ENCODE peak calls at places on chromosomes 11 and 22, in five cellular contexts. K is gastrocnemius medialis; J is SJSA1; R is GM23248; L is CD8-positive, alpha-beta memory T cell. P is an unnamed sample. For H3K4me1, the result is how much of the 10 kb centered on the place peaks cover.

GRCh38 chr22:32991353-32992115 is 66.6 kb downstream of the SYN3 start:
- DNase-seq in L (no peak), R (peak), J (no peak), K (peak), P (peak)

GRCh38 chr11:19822531-19822930 is 109.9 kb downstream of the NAV2 start:
- DNase-seq in K (no peak), R (no peak), L (no peak), J (no peak), P (no peak)

GRCh38 chr11:57530215-57530595 is 349 bp downstream of the TIMM10 start:
- DNase-seq in K (no peak), J (no peak), R (no peak), L (no peak), P (no peak)

GRCh38 chr11:61714316-61714715 is 34.1 kb downstream of the DAGLA start:
- DNase-seq in R (no peak), K (no peak), J (no peak), L (no peak), P (no peak)

GRCh38 chr11:89491141-89491690 is at the start of gene NOX4:
- DNase-seq in R (peak), K (peak), L (no peak), J (peak), P (peak)

GRCh38 chr11:86608251-86608799 is 64.1 kb downstream of the ME3 start:
- DNase-seq in J (peak), K (peak), L (no peak), R (peak), P (peak)

GRCh38 chr11:45341379-45341778 is 55.2 kb upstream of the SYT13 start:
- DNase-seq in L (no peak), J (no peak), R (no peak), K (no peak), P (no peak)

GRCh38 chr11:17551347-17552040 is 4.4 kb downstream of the OTOG start:
- DNase-seq in R (no peak), J (no peak), L (no peak), K (no peak), P (no peak)

GRCh38 chr22:45582236-45582954 is 79.7 kb downstream of the FBLN1 start:
- DNase-seq in K (no peak), L (no peak), J (no peak), R (no peak), P (no peak)

GRCh38 chr22:42897960-42898359 is 40.9 kb upstream of the ARFGAP3 start:
- DNase-seq in R (no peak), J (no peak), L (no peak), K (no peak), P (no peak)

GRCh38 chr22:46538816-46539163 is 1.4 kb upstream of the CELSR1 start:
- DNase-seq in K (no peak), R (peak), L (no peak), J (no peak), P (no peak)

GRCh38 chr11:74710291-74710938 is 20.8 kb downstream of the CHRDL2 start:
- DNase-seq in K (no peak), R (peak), L (no peak), J (peak), P (no peak)

GRCh38 chr22:36329217-36330078 is 58.3 kb downstream of the MYH9 start:
- DNase-seq in L (peak), R (peak), K (no peak), J (peak), P (no peak)

GRCh38 chr11:47078751-47079524 is 97.7 kb downstream of the ARFGAP2 start:
- DNase-seq in K (no peak), R (peak), L (no peak), J (no peak), P (no peak)

GRCh38 chr11:80007616-80008015 is 566.8 kb upstream of the TENM4 start:
- DNase-seq in R (no peak), K (no peak), J (no peak), L (no peak), P (no peak)

GRCh38 chr22:17540481-17540880 is 22.8 kb upstream of the SLC25A18 start:
- DNase-seq in K (no peak), L (no peak), R (no peak), J (no peak), P (no peak)

GRCh38 chr11:94739331-94739730 is 28.8 kb upstream of the AMOTL1 start:
- DNase-seq in K (no peak), J (no peak), R (no peak), L (no peak), P (no peak)

GRCh38 chr11:94735907-94736306 is 32.2 kb upstream of the AMOTL1 start:
- DNase-seq in L (no peak), R (no peak), K (no peak), J (no peak), P (no peak)

GRCh38 chr11:94734563-94735275 is 33.4 kb upstream of the AMOTL1 start:
- DNase-seq in R (no peak), K (no peak), L (no peak), J (no peak), P (no peak)

GRCh38 chr11:94738746-94739145 is 29.4 kb upstream of the AMOTL1 start:
- DNase-seq in L (no peak), J (no peak), R (no peak), K (no peak), P (no peak)

GRCh38 chr11:94737171-94737611 is 31.0 kb upstream of the AMOTL1 start:
- DNase-seq in K (no peak), L (no peak), R (peak), J (peak), P (no peak)
- H3K4me1 ChIP-seq in K (under half), L (under half), R (under half), J (half or more), P (under half)

GRCh38 chr11:2882681-2883110 is 2.9 kb downstream of the CDKN1C start:
- DNase-seq in J (no peak), R (no peak), L (no peak), K (no peak), P (no peak)
- H3K27ac ChIP-seq in J (no peak), R (no peak), L (no peak), K (no peak), P (peak)

GRCh38 chr11:64677441-64678023 is 45.5 kb downstream of the NRXN2 start:
- DNase-seq in J (no peak), K (no peak), L (no peak), R (no peak), P (no peak)

GRCh38 chr11:64674774-64675173 is 48.2 kb downstream of the NRXN2 start:
- DNase-seq in R (no peak), J (no peak), L (no peak), K (no peak), P (no peak)

GRCh38 chr11:64673279-64673678 is 49.7 kb downstream of the NRXN2 start:
- DNase-seq in L (no peak), R (no peak), J (no peak), K (no peak), P (no peak)

GRCh38 chr11:64676253-64676615 is 46.8 kb downstream of the NRXN2 start:
- DNase-seq in J (no peak), K (no peak), R (no peak), L (no peak), P (no peak)

GRCh38 chr11:64675417-64676252 is 47.4 kb downstream of the NRXN2 start:
- DNase-seq in R (peak), K (peak), L (no peak), J (peak), P (peak)
- H3K4me1 ChIP-seq in R (under half), K (under half), L (under half), J (under half), P (under half)

GRCh38 chr11:66247295-66247694 is 21.1 kb upstream of the RAB1B start:
- DNase-seq in K (no peak), R (no peak), J (no peak), L (no peak), P (no peak)

GRCh38 chr11:66251811-66252210 is 16.6 kb upstream of the RAB1B start:
- DNase-seq in L (no peak), J (no peak), R (no peak), K (no peak), P (no peak)

GRCh38 chr11:66248903-66249302 is 19.5 kb upstream of the RAB1B start:
- DNase-seq in L (no peak), K (no peak), R (no peak), J (no peak), P (no peak)

GRCh38 chr11:66243816-66244215 is 24.6 kb upstream of the RAB1B start:
- DNase-seq in J (no peak), R (no peak), L (no peak), K (no peak), P (no peak)

DNA sequence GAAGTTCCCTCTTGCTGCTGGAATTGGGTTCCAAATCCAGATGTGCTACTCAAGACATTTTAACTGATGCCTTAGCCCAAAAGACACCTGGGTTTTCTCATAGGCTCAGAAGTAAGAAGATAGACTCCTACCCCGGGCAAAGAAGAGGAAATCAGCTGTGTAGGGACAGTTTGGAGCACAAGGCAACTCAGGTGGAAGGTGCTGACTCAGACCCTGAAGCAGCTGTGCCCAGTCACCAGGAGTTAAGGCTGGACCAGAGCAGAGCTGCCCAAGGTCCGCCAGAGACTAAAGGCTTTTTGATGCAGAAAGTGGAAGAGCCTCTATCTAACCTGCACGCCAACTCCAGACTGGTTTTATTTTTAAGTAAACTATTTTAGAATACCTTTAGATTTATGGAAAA is 20.6 kb upstream of the RAB1B start:
- DNase-seq in K (no peak), J (no peak), R (no peak), L (no peak), P (no peak)
- H3K27ac ChIP-seq in K (no peak), J (no peak), R (no peak), L (no peak), P (no peak)

GRCh38 chr22:21570398-21570797 is 2.9 kb downstream of the UBE2L3 start:
- DNase-seq in K (no peak), L (no peak), R (peak), J (no peak), P (no peak)

GRCh38 chr22:21571679-21572078 is 4.2 kb downstream of the UBE2L3 start:
- DNase-seq in J (no peak), K (no peak), R (no peak), L (no peak), P (no peak)

GRCh38 chr22:21569459-21570161 is 2.1 kb downstream of the UBE2L3 start:
- DNase-seq in K (no peak), L (no peak), J (no peak), R (no peak), P (no peak)

GRCh38 chr22:21573293-21573734 is 5.8 kb downstream of the UBE2L3 start:
- DNase-seq in L (no peak), J (no peak), K (no peak), R (no peak), P (no peak)

GRCh38 chr22:21573750-21574494 is 6.4 kb downstream of the UBE2L3 start:
- DNase-seq in R (no peak), K (no peak), J (no peak), L (no peak), P (no peak)
- H3K4me1 ChIP-seq in R (under half), K (half or more), J (under half), L (half or more), P (half or more)

GRCh38 chr11:13287026-13287425 is 9.4 kb downstream of the BMAL1 start:
- DNase-seq in R (no peak), J (no peak), K (peak), L (no peak), P (no peak)

GRCh38 chr11:13287681-13288080 is 10.1 kb downstream of the BMAL1 start:
- DNase-seq in J (no peak), K (no peak), L (no peak), R (peak), P (no peak)

GRCh38 chr11:13284776-13285588 is 7.4 kb downstream of the BMAL1 start:
- DNase-seq in J (no peak), L (no peak), R (no peak), K (no peak), P (no peak)

GRCh38 chr11:13288375-13289029 is 10.9 kb downstream of the BMAL1 start:
- DNase-seq in J (no peak), K (no peak), L (no peak), R (no peak), P (no peak)

GRCh38 chr11:13286247-13286821 is 8.7 kb downstream of the BMAL1 start:
- DNase-seq in K (no peak), J (no peak), R (no peak), L (no peak), P (no peak)
- H3K27ac ChIP-seq in K (peak), J (no peak), R (no peak), L (no peak), P (peak)

P was measured in psoas muscle.